ENCODE peak calls at places on chromosomes 4 and X, in eight cellular contexts. R is pancreas, B is psoas muscle, J is MM.1S, D is right lobe of liver, O is sigmoid colon, V is heart right ventricle, M is AG04450. X is an unnamed sample.

GRCh38 chrX:17361620-17362019 is 13.4 kb upstream of the NHS start:
- DNase-seq in R (no peak), B (no peak), J (no peak), D (no peak), O (no peak), V (no peak), M (no peak), X (peak; percentile 41)

GRCh38 chr4:147674073-147674472 is 9.9 kb downstream of the PRMT9 start:
- DNase-seq in R (no peak), B (no peak), J (no peak), D (no peak), O (no peak), V (no peak), M (no peak), X (no peak)

GRCh38 chr4:34861661-34862060 is 1382.7 kb downstream of the ARAP2 start:
- DNase-seq in R (no peak), B (no peak), J (no peak), D (no peak), O (no peak), V (no peak), M (no peak), X (no peak)

GRCh38 chr4:8664031-8664805 is 71.7 kb downstream of the CPZ start:
- DNase-seq in R (no peak), B (no peak), J (no peak), D (no peak), O (peak; percentile 30), V (no peak), M (no peak), X (no peak)

GRCh38 chr4:498328-498919 is 532 bp downstream of the ZNF721 start:
- DNase-seq in R (no peak), B (no peak), J (no peak), D (no peak), O (no peak), V (no peak), M (no peak), X (peak; percentile 2)

GRCh38 chr4:108205859-108206258 is 37.1 kb upstream of the LEF1 start:
- DNase-seq in R (no peak), B (no peak), J (no peak), D (no peak), O (no peak), V (no peak), M (no peak), X (no peak)

GRCh38 chr4:10105421-10105820 is 11.2 kb downstream of the WDR1 start:
- DNase-seq in R (no peak), B (no peak), J (no peak), D (no peak), O (no peak), V (no peak), M (no peak), X (no peak)

GRCh38 chrX:112677167-112677566 is 2.6 kb downstream of the LHFPL1 start:
- DNase-seq in R (no peak), B (no peak), J (no peak), D (no peak), O (no peak), V (no peak), M (no peak), X (no peak)

GRCh38 chr4:3810796-3811485 is 44.8 kb downstream of the ADRA2C start:
- DNase-seq in R (no peak), B (no peak), J (no peak), D (no peak), O (no peak), V (no peak), M (no peak), X (no peak)

GRCh38 chr4:25908491-25908901 is 5.5 kb upstream of the SMIM20 start:
- DNase-seq in R (no peak), B (no peak), J (no peak), D (no peak), O (no peak), V (no peak), M (peak; percentile 88), X (peak; percentile 73)

GRCh38 chrX:18873836-18874235 is 110.1 kb downstream of the PHKA2 start:
- DNase-seq in R (no peak), B (no peak), J (no peak), D (no peak), O (no peak), V (no peak), M (no peak), X (no peak)

GRCh38 chrX:129981752-129982299 is 609 bp upstream of the BCORL1 start:
- DNase-seq in R (peak; percentile 18), B (no peak), J (no peak), D (peak; percentile 19), O (no peak), V (no peak), M (no peak), X (no peak)

GRCh38 chrX:129983575-129984131 is 1.2 kb downstream of the BCORL1 start:
- DNase-seq in R (peak; percentile 23), B (peak; percentile 57), J (no peak), D (peak; percentile 31), O (peak; percentile 65), V (peak; percentile 6), M (no peak), X (no peak)

GRCh38 chrX:129984196-129984962 is 1.9 kb downstream of the BCORL1 start:
- DNase-seq in R (peak; percentile 32), B (peak; percentile 66), J (no peak), D (peak; percentile 55), O (peak; percentile 67), V (peak; percentile 16), M (no peak), X (peak; percentile 12)

GRCh38 chrX:129981207-129981553 is 1.3 kb upstream of the BCORL1 start:
- DNase-seq in R (no peak), B (no peak), J (no peak), D (no peak), O (no peak), V (no peak), M (no peak), X (no peak)

DNA sequence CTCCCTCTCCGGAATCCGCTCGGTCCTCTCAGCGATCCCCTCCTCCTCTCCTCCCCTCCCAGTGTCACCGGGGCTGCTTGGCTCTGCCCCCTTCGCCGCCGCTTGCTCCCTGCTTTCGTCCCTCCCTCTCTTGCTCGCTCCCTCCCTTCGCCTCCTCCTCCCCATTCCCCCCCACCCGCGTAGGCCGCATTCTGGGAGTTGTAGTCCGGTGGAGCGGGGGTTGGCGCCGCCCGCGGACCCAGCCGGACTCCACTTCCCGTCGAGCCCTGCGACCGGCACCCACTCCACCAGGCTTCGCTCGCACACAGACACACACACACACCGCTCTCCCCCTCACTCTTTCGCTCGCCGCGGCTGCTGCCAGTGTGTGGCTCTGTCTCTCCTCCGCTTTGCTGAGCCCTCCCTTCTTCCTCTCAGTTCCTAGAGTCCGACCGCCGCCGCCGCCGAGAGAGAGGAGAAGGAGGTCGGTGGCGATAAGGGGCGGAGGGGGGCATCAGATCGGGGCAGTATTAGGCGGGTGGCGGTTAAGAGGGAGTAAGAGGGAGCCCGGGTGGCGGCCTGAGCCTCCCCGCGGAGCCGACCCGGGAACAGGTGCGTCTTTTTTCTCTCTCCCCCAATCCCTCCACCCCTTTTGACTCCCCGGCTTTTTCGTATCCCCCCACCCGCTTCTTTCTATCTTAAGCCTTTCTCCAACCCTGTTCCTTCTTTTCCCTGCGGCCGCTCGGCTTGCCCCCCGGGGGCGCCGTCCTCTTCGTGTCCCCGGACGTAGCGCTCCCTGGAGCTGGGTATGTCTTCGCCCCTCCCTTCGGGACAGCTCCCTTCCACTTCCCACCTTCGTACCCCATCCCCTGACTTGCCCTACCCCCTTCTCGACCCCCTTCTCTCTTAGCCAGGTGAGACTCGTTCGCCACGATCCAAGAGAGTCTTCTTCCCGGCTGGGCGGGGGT is at the start of gene BCORL1:
- DNase-seq in R (peak; percentile 90), B (peak; percentile 94), J (peak; percentile 87), D (peak; percentile 91), O (peak; percentile 97), V (peak; percentile 90), M (peak; percentile 79), X (peak; percentile 79)
- H3K27ac ChIP-seq in R (no peak within 1 kb of the TSS), B (peak within 1 kb of the TSS; percentile 58), J (no peak within 1 kb of the TSS), D (peak within 1 kb of the TSS; percentile 29), O (no peak within 1 kb of the TSS), V (peak within 1 kb of the TSS; percentile 39), M (no peak within 1 kb of the TSS), X (no peak within 1 kb of the TSS)

GRCh38 chr4:138602664-138603063 is 360.5 kb upstream of the SLC7A11 start:
- DNase-seq in R (no peak), B (no peak), J (no peak), D (no peak), O (no peak), V (no peak), M (no peak), X (no peak)
- H3K4me3 ChIP-seq in R (no peak overlapping the region), B (no peak overlapping the region), J (no peak overlapping the region), D (no peak overlapping the region), O (no peak overlapping the region), V (no peak overlapping the region), M (no peak overlapping the region), X (no peak overlapping the region)

DNA sequence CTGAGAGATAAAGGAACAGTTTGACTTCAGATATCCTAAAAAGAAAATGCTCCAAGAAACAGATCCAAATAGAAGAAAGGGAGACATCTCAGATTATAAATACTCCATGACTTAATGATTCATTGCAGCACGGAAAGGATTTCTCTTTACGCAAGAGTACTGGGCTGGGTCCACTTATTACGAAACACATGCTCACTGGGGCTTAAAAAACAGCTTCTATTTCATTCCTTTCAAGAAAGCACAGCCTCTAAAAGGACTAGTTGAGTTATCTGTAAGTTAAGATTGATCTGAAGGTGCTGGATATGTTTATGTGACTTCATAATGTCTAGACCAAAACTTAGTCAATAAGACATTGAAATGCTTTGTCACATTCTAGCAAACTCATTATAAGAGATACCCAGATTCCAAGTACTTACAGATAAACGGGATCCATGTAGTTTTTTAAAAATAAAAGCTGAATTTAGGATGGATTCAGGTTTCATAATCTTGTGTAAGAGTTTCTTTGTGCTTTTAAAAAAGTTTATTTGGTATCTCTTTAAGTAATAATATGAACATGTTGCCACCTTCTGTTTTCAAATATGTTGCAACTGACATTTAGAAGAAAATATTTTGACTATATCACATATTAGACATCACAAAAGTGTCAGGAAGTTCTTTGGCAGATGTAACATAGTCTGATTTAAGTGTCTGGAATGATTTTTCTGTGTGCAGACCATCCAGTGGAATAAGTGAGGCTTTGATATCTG is 109.5 kb upstream of the MYOZ2 start:
- DNase-seq in R (no peak), B (no peak), J (no peak), D (no peak), O (peak; percentile 89), V (peak; percentile 50), M (peak; percentile 78), X (no peak)
- H3K27ac ChIP-seq in R (no peak overlapping the region), B (peak overlapping the region; percentile 98), J (no peak overlapping the region), D (peak overlapping the region; percentile 38), O (peak overlapping the region; percentile 84), V (peak overlapping the region; percentile 87), M (peak overlapping the region; percentile 94), X (peak overlapping the region; percentile 75)

GRCh38 chr4:5730993-5731975 is 20.3 kb downstream of the EVC start:
- DNase-seq in R (no peak), B (peak; percentile 45), J (no peak), D (no peak), O (no peak), V (no peak), M (no peak), X (no peak)

GRCh38 chr4:5738061-5738460 is 27.1 kb downstream of the EVC start:
- DNase-seq in R (no peak), B (no peak), J (no peak), D (no peak), O (no peak), V (no peak), M (no peak), X (no peak)

GRCh38 chr4:5734841-5735240 is 23.8 kb downstream of the EVC start:
- DNase-seq in R (no peak), B (peak; percentile 60), J (no peak), D (no peak), O (no peak), V (no peak), M (no peak), X (no peak)

GRCh38 chr4:5732158-5732557 is 21.2 kb downstream of the EVC start:
- DNase-seq in R (no peak), B (no peak), J (no peak), D (no peak), O (no peak), V (no peak), M (no peak), X (no peak)

GRCh38 chr4:5735463-5735862 is 24.5 kb downstream of the EVC start:
- DNase-seq in R (no peak), B (no peak), J (no peak), D (no peak), O (no peak), V (no peak), M (no peak), X (no peak)
- H3K4me3 ChIP-seq in R (no peak overlapping the region), B (no peak overlapping the region), J (no peak overlapping the region), D (no peak overlapping the region), O (no peak overlapping the region), V (no peak overlapping the region), M (no peak overlapping the region), X (no peak overlapping the region)